ENCODE peak calls at places on chromosome 7, in eight cellular contexts. One of them, this sample, is unnamed.

GRCh38 chr7:156865493-156865892 is 27.5 kb downstream of the LMBR1 start:
- DNase-seq in ovary: no peak
- DNase-seq in mesothelial cell of epicardium: no peak
- DNase-seq in neural crest cell: no peak
- DNase-seq in heart left ventricle: no peak
- DNase-seq in fibroblast of pulmonary artery: no peak
- DNase-seq in WTC11: no peak
- DNase-seq in epithelial cell of esophagus: no peak
- DNase-seq in this sample: no peak

GRCh38 chr7:40551685-40552576 is 417.1 kb downstream of the SUGCT start:
- DNase-seq in ovary: no peak
- DNase-seq in mesothelial cell of epicardium: no peak
- DNase-seq in neural crest cell: no peak
- DNase-seq in heart left ventricle: no peak
- DNase-seq in fibroblast of pulmonary artery: peak
- DNase-seq in WTC11: no peak
- DNase-seq in epithelial cell of esophagus: peak
- DNase-seq in this sample: peak

GRCh38 chr7:87316846-87317545 is 28.5 kb upstream of the CROT start:
- DNase-seq in ovary: no peak
- DNase-seq in mesothelial cell of epicardium: no peak
- DNase-seq in neural crest cell: no peak
- DNase-seq in heart left ventricle: no peak
- DNase-seq in fibroblast of pulmonary artery: peak
- DNase-seq in WTC11: no peak
- DNase-seq in epithelial cell of esophagus: peak
- DNase-seq in this sample: no peak

GRCh38 chr7:103679156-103680132 is 233.4 kb upstream of the SLC26A5 start:
- DNase-seq in ovary: no peak
- DNase-seq in mesothelial cell of epicardium: no peak
- DNase-seq in neural crest cell: no peak
- DNase-seq in heart left ventricle: no peak
- DNase-seq in fibroblast of pulmonary artery: no peak
- DNase-seq in WTC11: no peak
- DNase-seq in epithelial cell of esophagus: no peak
- DNase-seq in this sample: no peak

GRCh38 chr7:117127585-117128168 is 174.4 kb downstream of the ST7 start:
- DNase-seq in ovary: peak
- DNase-seq in mesothelial cell of epicardium: no peak
- DNase-seq in neural crest cell: peak
- DNase-seq in heart left ventricle: peak
- DNase-seq in fibroblast of pulmonary artery: peak
- DNase-seq in WTC11: peak
- DNase-seq in epithelial cell of esophagus: peak
- DNase-seq in this sample: peak

GRCh38 chr7:149727053-149727452 is 46.3 kb downstream of the ZNF467 start:
- DNase-seq in ovary: no peak
- DNase-seq in mesothelial cell of epicardium: no peak
- DNase-seq in neural crest cell: no peak
- DNase-seq in heart left ventricle: no peak
- DNase-seq in fibroblast of pulmonary artery: no peak
- DNase-seq in WTC11: no peak
- DNase-seq in epithelial cell of esophagus: no peak
- DNase-seq in this sample: no peak

GRCh38 chr7:139828880-139829653 is at the start of gene TBXAS1:
- DNase-seq in ovary: no peak
- DNase-seq in mesothelial cell of epicardium: no peak
- DNase-seq in neural crest cell: no peak
- DNase-seq in heart left ventricle: no peak
- DNase-seq in fibroblast of pulmonary artery: peak
- DNase-seq in WTC11: no peak
- DNase-seq in epithelial cell of esophagus: no peak
- DNase-seq in this sample: no peak

GRCh38 chr7:2923886-2924574 is 79.9 kb upstream of the GNA12 start:
- DNase-seq in ovary: peak
- DNase-seq in mesothelial cell of epicardium: no peak
- DNase-seq in neural crest cell: no peak
- DNase-seq in heart left ventricle: no peak
- DNase-seq in fibroblast of pulmonary artery: no peak
- DNase-seq in WTC11: no peak
- DNase-seq in epithelial cell of esophagus: peak
- DNase-seq in this sample: no peak

GRCh38 chr7:74355091-74355490 is 65.9 kb downstream of the CLIP2 start:
- DNase-seq in ovary: no peak
- DNase-seq in mesothelial cell of epicardium: no peak
- DNase-seq in neural crest cell: no peak
- DNase-seq in heart left ventricle: no peak
- DNase-seq in fibroblast of pulmonary artery: peak
- DNase-seq in WTC11: no peak
- DNase-seq in epithelial cell of esophagus: peak
- DNase-seq in this sample: no peak

GRCh38 chr7:81367335-81367801 is 402.5 kb downstream of the HGF start:
- DNase-seq in ovary: no peak
- DNase-seq in mesothelial cell of epicardium: no peak
- DNase-seq in neural crest cell: no peak
- DNase-seq in heart left ventricle: peak
- DNase-seq in fibroblast of pulmonary artery: peak
- DNase-seq in WTC11: no peak
- DNase-seq in epithelial cell of esophagus: peak
- DNase-seq in this sample: no peak

GRCh38 chr7:36082910-36083309 is 70.1 kb upstream of the EEPD1 start:
- DNase-seq in ovary: no peak
- DNase-seq in mesothelial cell of epicardium: no peak
- DNase-seq in neural crest cell: no peak
- DNase-seq in heart left ventricle: no peak
- DNase-seq in fibroblast of pulmonary artery: no peak
- DNase-seq in WTC11: peak
- DNase-seq in epithelial cell of esophagus: no peak
- DNase-seq in this sample: no peak
- TF ChIP-seq CTCF in ovary: no peak
- TF ChIP-seq CTCF in mesothelial cell of epicardium: no peak
- TF ChIP-seq CTCF in neural crest cell: no peak
- TF ChIP-seq CTCF in heart left ventricle: no peak
- TF ChIP-seq CTCF in fibroblast of pulmonary artery: no peak
- TF ChIP-seq CTCF in WTC11: no peak
- TF ChIP-seq CTCF in epithelial cell of esophagus: no peak
- TF ChIP-seq CTCF in this sample: no peak

GRCh38 chr7:1412322-1413261 is 46.7 kb downstream of the MICALL2 start:
- DNase-seq in ovary: peak
- DNase-seq in mesothelial cell of epicardium: peak
- DNase-seq in neural crest cell: peak
- DNase-seq in heart left ventricle: peak
- DNase-seq in fibroblast of pulmonary artery: peak
- DNase-seq in WTC11: peak
- DNase-seq in epithelial cell of esophagus: peak
- DNase-seq in this sample: peak
- TF ChIP-seq CTCF in ovary: no peak
- TF ChIP-seq CTCF in mesothelial cell of epicardium: peak
- TF ChIP-seq CTCF in neural crest cell: peak
- TF ChIP-seq CTCF in heart left ventricle: peak
- TF ChIP-seq CTCF in fibroblast of pulmonary artery: peak
- TF ChIP-seq CTCF in WTC11: peak
- TF ChIP-seq CTCF in epithelial cell of esophagus: peak
- TF ChIP-seq CTCF in this sample: peak

GRCh38 chr7:92303761-92304160 is 58.0 kb downstream of the ANKIB1 start:
- DNase-seq in ovary: no peak
- DNase-seq in mesothelial cell of epicardium: no peak
- DNase-seq in neural crest cell: no peak
- DNase-seq in heart left ventricle: no peak
- DNase-seq in fibroblast of pulmonary artery: no peak
- DNase-seq in WTC11: no peak
- DNase-seq in epithelial cell of esophagus: no peak
- DNase-seq in this sample: no peak
- TF ChIP-seq CTCF in ovary: no peak
- TF ChIP-seq CTCF in mesothelial cell of epicardium: no peak
- TF ChIP-seq CTCF in neural crest cell: no peak
- TF ChIP-seq CTCF in heart left ventricle: no peak
- TF ChIP-seq CTCF in fibroblast of pulmonary artery: no peak
- TF ChIP-seq CTCF in WTC11: no peak
- TF ChIP-seq CTCF in epithelial cell of esophagus: no peak
- TF ChIP-seq CTCF in this sample: no peak

GRCh38 chr7:44258865-44259546 is 58.2 kb downstream of the YKT6 start:
- DNase-seq in ovary: peak
- DNase-seq in mesothelial cell of epicardium: no peak
- DNase-seq in neural crest cell: no peak
- DNase-seq in heart left ventricle: no peak
- DNase-seq in fibroblast of pulmonary artery: no peak
- DNase-seq in WTC11: no peak
- DNase-seq in epithelial cell of esophagus: no peak
- DNase-seq in this sample: no peak

GRCh38 chr7:44258423-44258760 is 57.6 kb downstream of the YKT6 start:
- DNase-seq in ovary: no peak
- DNase-seq in mesothelial cell of epicardium: no peak
- DNase-seq in neural crest cell: no peak
- DNase-seq in heart left ventricle: no peak
- DNase-seq in fibroblast of pulmonary artery: no peak
- DNase-seq in WTC11: no peak
- DNase-seq in epithelial cell of esophagus: no peak
- DNase-seq in this sample: no peak

GRCh38 chr7:44257213-44257612 is 56.4 kb downstream of the YKT6 start:
- DNase-seq in ovary: no peak
- DNase-seq in mesothelial cell of epicardium: no peak
- DNase-seq in neural crest cell: no peak
- DNase-seq in heart left ventricle: no peak
- DNase-seq in fibroblast of pulmonary artery: no peak
- DNase-seq in WTC11: no peak
- DNase-seq in epithelial cell of esophagus: no peak
- DNase-seq in this sample: no peak

GRCh38 chr7:44257618-44258422 is 57.0 kb downstream of the YKT6 start:
- DNase-seq in ovary: peak
- DNase-seq in mesothelial cell of epicardium: no peak
- DNase-seq in neural crest cell: peak
- DNase-seq in heart left ventricle: peak
- DNase-seq in fibroblast of pulmonary artery: peak
- DNase-seq in WTC11: no peak
- DNase-seq in epithelial cell of esophagus: peak
- DNase-seq in this sample: peak

DNA sequence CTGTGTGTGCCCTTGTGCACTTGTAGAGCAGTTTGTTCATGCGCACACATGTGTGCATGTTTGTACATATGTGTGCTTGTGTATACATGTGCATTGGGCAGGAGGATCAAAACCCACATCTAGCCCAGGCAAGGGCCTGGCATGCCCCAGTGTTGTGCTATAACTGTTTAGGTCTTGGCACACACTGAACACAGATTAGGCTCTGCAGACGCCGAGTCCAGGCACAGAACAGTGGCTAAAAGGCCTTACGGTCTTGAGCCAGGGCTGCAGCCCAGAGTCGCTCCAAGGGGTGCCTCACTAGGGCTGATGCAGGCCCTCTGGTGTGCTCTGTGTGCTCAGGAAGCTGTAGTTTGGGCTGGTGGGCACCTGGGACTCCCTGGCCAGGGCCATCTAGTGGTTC is 55.7 kb downstream of the YKT6 start:
- DNase-seq in ovary: no peak
- DNase-seq in mesothelial cell of epicardium: no peak
- DNase-seq in neural crest cell: no peak
- DNase-seq in heart left ventricle: peak
- DNase-seq in fibroblast of pulmonary artery: no peak
- DNase-seq in WTC11: no peak
- DNase-seq in epithelial cell of esophagus: no peak
- DNase-seq in this sample: no peak
- TF ChIP-seq CTCF in ovary: no peak
- TF ChIP-seq CTCF in mesothelial cell of epicardium: no peak
- TF ChIP-seq CTCF in neural crest cell: no peak
- TF ChIP-seq CTCF in heart left ventricle: no peak
- TF ChIP-seq CTCF in fibroblast of pulmonary artery: no peak
- TF ChIP-seq CTCF in WTC11: no peak
- TF ChIP-seq CTCF in epithelial cell of esophagus: no peak
- TF ChIP-seq CTCF in this sample: no peak

DNA sequence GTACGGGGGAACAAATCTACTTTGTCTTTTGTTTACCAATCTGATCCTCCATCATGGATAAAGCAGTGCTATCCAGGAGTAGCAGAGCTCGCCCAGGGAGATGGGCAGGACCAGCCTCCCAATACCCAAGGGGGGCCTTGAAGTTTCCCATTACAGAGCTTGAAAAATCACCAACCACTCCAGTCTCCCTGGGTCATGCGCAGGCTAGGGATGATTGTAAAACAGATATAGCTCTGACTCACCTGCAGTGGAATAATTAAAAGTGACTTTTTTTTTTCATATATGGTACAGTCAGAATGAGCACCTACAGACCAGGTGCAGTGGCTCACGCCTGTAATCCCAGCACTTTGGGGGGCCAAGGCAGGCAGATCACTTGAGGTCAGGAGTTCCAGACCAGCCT is 204.6 kb upstream of the PLXNA4 start:
- DNase-seq in ovary: no peak
- DNase-seq in mesothelial cell of epicardium: no peak
- DNase-seq in neural crest cell: no peak
- DNase-seq in heart left ventricle: no peak
- DNase-seq in fibroblast of pulmonary artery: no peak
- DNase-seq in WTC11: no peak
- DNase-seq in epithelial cell of esophagus: no peak
- DNase-seq in this sample: no peak
- TF ChIP-seq CTCF in ovary: no peak
- TF ChIP-seq CTCF in mesothelial cell of epicardium: no peak
- TF ChIP-seq CTCF in neural crest cell: no peak
- TF ChIP-seq CTCF in heart left ventricle: no peak
- TF ChIP-seq CTCF in fibroblast of pulmonary artery: no peak
- TF ChIP-seq CTCF in WTC11: no peak
- TF ChIP-seq CTCF in epithelial cell of esophagus: no peak
- TF ChIP-seq CTCF in this sample: no peak

This sample was measured in glutamatergic neuron.